ENCODE peak calls at places on chromosomes 7 and 10, in five cellular contexts. J is activated naive CD4-positive, alpha-beta T cell treated with Interleukin-2 at 50 U/mL for 16 hours; M is NCI-H2081 treated with DMSO at 0.1 percent for 48 hours; U is nephron progenitor cell; P is stimulated activated CD4-positive, alpha-beta T cell treated with anti-CD3 and anti-CD28 coated beads, Interleukin-2, amount 100 ng/mL, for 48 hours. F is an unnamed sample.

GRCh38 chr10:86795353-86795752 is 38.9 kb downstream of the BMPR1A start:
- DNase-seq in J (no peak), M (no peak), U (peak), P (no peak), F (no peak)

GRCh38 chr7:35908305-35909223 is 107.7 kb downstream of the SEPTIN7 start:
- DNase-seq in J (no peak), M (no peak), U (no peak), P (no peak), F (no peak)

GRCh38 chr10:9311702-9312499 is 1257.4 kb downstream of the GATA3 start:
- DNase-seq in J (no peak), M (no peak), U (no peak), P (no peak), F (no peak)

GRCh38 chr10:128324058-128324457 is 197.8 kb upstream of the MKI67 start:
- DNase-seq in J (no peak), M (no peak), U (peak), P (no peak), F (no peak)

GRCh38 chr7:130938661-130939060 is 204.7 kb upstream of the KLF14 start:
- DNase-seq in J (no peak), M (no peak), U (no peak), P (no peak), F (no peak)

GRCh38 chr10:82377608-82378007 is 502.6 kb downstream of the NRG3 start:
- DNase-seq in J (no peak), M (no peak), U (no peak), P (no peak), F (no peak)

GRCh38 chr7:7799138-7799537 is 80.7 kb upstream of the RPA3 start:
- DNase-seq in J (no peak), M (no peak), U (no peak), P (no peak), F (no peak)

GRCh38 chr7:158395780-158396214 is 191.8 kb downstream of the PTPRN2 start:
- DNase-seq in J (no peak), M (no peak), U (no peak), P (no peak), F (no peak)

GRCh38 chr7:122663733-122664132 is 35.2 kb downstream of the RNF133 start:
- DNase-seq in J (no peak), M (no peak), U (no peak), P (no peak), F (no peak)

GRCh38 chr7:21253740-21254687 is 173.9 kb upstream of the SP4 start:
- DNase-seq in J (peak), M (peak), U (peak), P (peak), F (peak)

GRCh38 chr10:88582806-88583583 is at the start of gene RNLS:
- DNase-seq in J (peak), M (no peak), U (peak), P (peak), F (no peak)

GRCh38 chr7:40000734-40001315 is 50.8 kb downstream of the CDK13 start:
- DNase-seq in J (no peak), M (no peak), U (no peak), P (no peak), F (no peak)

GRCh38 chr7:93948873-93949272 is 27.3 kb downstream of the GNG11 start:
- DNase-seq in J (no peak), M (no peak), U (no peak), P (no peak), F (no peak)

GRCh38 chr7:116210345-116211005 is at the start of gene TES:
- DNase-seq in J (peak), M (no peak), U (peak), P (peak), F (no peak)